ENCODE peak calls at places on chromosomes 13 and 19, in eight cellular contexts. D is psoas muscle; B is cardiac muscle cell; J is neuronal stem cell; L is CD8-positive, alpha-beta memory T cell; Y is thoracic aorta; T is PC-3; R is tibial nerve. Q is an unnamed sample. For H3K4me1, the result is how much of the 10 kb centered on the place peaks cover.

GRCh38 chr19:17079710-17080440 is 4.3 kb downstream of the MYO9B start:
- DNase-seq in Y (peak), J (peak), T (peak), B (peak), L (peak), R (peak), D (peak), Q (no peak)

GRCh38 chr13:23467048-23467931 is 33.8 kb upstream of the SACS start:
- DNase-seq in T (no peak), Y (no peak), D (no peak), R (no peak), B (peak), J (no peak), L (no peak), Q (no peak)

GRCh38 chr13:80778302-80778701 is 437.4 kb upstream of the SPRY2 start:
- DNase-seq in B (no peak), Y (no peak), L (no peak), T (no peak), D (no peak), J (no peak), R (no peak), Q (no peak)

GRCh38 chr13:73973156-73973555 is 161.0 kb downstream of the KLF12 start:
- DNase-seq in L (no peak), D (no peak), T (no peak), J (no peak), Y (no peak), B (no peak), R (no peak), Q (no peak)

GRCh38 chr19:56291857-56292256 is 19.3 kb downstream of the EDDM13 start:
- DNase-seq in B (no peak), D (no peak), L (no peak), Y (no peak), R (no peak), T (no peak), J (no peak), Q (no peak)

GRCh38 chr19:3171894-3172679 is 6.5 kb upstream of the S1PR4 start:
- DNase-seq in Y (no peak), D (no peak), R (no peak), T (peak), J (no peak), L (no peak), B (no peak), Q (no peak)

GRCh38 chr19:55179570-55180484 is at the start of gene SYT5:
- DNase-seq in B (peak), L (peak), Y (no peak), R (no peak), J (peak), D (no peak), T (peak), Q (no peak)

GRCh38 chr19:18612772-18613588 is at the start of gene TMEM59L:
- DNase-seq in D (no peak), R (no peak), Y (no peak), J (no peak), T (no peak), L (peak), B (peak), Q (no peak)

GRCh38 chr13:76677047-76677446 is 209.2 kb downstream of the KCTD12 start:
- DNase-seq in B (no peak), T (no peak), R (peak), Y (no peak), L (no peak), J (no peak), D (peak), Q (no peak)

GRCh38 chr13:102317593-102317992 is 84.3 kb downstream of the FGF14 start:
- DNase-seq in R (peak), D (peak), Y (peak), L (no peak), B (peak), J (no peak), T (no peak), Q (peak)

GRCh38 chr13:33353210-33353609 is 67.7 kb upstream of the STARD13 start:
- DNase-seq in R (peak), B (no peak), T (no peak), D (peak), J (no peak), L (no peak), Y (no peak), Q (peak)

GRCh38 chr19:28737021-28737525 is 475.9 kb downstream of the UQCRFS1 start:
- DNase-seq in D (no peak), R (no peak), Y (no peak), T (peak), J (no peak), B (peak), L (peak), Q (no peak)

GRCh38 chr13:80082396-80083096 is 258.4 kb downstream of the SPRY2 start:
- DNase-seq in L (no peak), B (no peak), R (no peak), Y (no peak), D (no peak), J (no peak), T (peak), Q (no peak)

GRCh38 chr19:7376151-7376852 is 27.6 kb downstream of the ARHGEF18 start:
- DNase-seq in R (no peak), L (no peak), Y (no peak), B (no peak), J (no peak), T (peak), D (no peak), Q (no peak)

GRCh38 chr19:6249296-6249695 is 30.5 kb downstream of the MLLT1 start:
- DNase-seq in L (no peak), D (no peak), R (no peak), Y (no peak), J (no peak), T (no peak), B (no peak), Q (no peak)

GRCh38 chr19:47241919-47242644 is 11.1 kb upstream of the BBC3 start:
- DNase-seq in Y (no peak), L (no peak), B (no peak), J (no peak), D (no peak), T (no peak), R (no peak), Q (no peak)

GRCh38 chr13:41812237-41812636 is 148.7 kb downstream of the VWA8 start:
- DNase-seq in R (no peak), L (no peak), B (peak), Y (no peak), T (no peak), D (no peak), J (no peak), Q (no peak)

GRCh38 chr13:113802090-113802531 is 43.1 kb downstream of the TMEM255B start:
- DNase-seq in J (peak), R (no peak), Y (no peak), L (no peak), B (peak), T (no peak), D (peak), Q (no peak)

GRCh38 chr19:46147791-46148288 is at the start of gene IGFL2:
- DNase-seq in L (no peak), T (peak), B (no peak), D (no peak), Y (no peak), J (no peak), R (no peak), Q (no peak)

GRCh38 chr13:30520571-30520970 is 54.8 kb upstream of the HMGB1 start:
- DNase-seq in D (no peak), R (no peak), T (peak), B (no peak), Y (no peak), J (no peak), L (no peak), Q (no peak)

GRCh38 chr19:7533925-7534480 is 1.5 kb upstream of the PNPLA6 start:
- DNase-seq in B (peak), Y (peak), T (peak), L (peak), R (peak), J (peak), D (peak), Q (peak)

GRCh38 chr19:40242480-40242879 is 16.0 kb upstream of the CCNP start:
- DNase-seq in R (no peak), T (no peak), Y (no peak), L (no peak), D (no peak), B (no peak), J (no peak), Q (peak)

GRCh38 chr13:79307866-79308298 is 98.2 kb downstream of the RBM26 start:
- DNase-seq in L (no peak), B (no peak), R (no peak), T (peak), Y (no peak), D (peak), J (no peak), Q (no peak)

DNA sequence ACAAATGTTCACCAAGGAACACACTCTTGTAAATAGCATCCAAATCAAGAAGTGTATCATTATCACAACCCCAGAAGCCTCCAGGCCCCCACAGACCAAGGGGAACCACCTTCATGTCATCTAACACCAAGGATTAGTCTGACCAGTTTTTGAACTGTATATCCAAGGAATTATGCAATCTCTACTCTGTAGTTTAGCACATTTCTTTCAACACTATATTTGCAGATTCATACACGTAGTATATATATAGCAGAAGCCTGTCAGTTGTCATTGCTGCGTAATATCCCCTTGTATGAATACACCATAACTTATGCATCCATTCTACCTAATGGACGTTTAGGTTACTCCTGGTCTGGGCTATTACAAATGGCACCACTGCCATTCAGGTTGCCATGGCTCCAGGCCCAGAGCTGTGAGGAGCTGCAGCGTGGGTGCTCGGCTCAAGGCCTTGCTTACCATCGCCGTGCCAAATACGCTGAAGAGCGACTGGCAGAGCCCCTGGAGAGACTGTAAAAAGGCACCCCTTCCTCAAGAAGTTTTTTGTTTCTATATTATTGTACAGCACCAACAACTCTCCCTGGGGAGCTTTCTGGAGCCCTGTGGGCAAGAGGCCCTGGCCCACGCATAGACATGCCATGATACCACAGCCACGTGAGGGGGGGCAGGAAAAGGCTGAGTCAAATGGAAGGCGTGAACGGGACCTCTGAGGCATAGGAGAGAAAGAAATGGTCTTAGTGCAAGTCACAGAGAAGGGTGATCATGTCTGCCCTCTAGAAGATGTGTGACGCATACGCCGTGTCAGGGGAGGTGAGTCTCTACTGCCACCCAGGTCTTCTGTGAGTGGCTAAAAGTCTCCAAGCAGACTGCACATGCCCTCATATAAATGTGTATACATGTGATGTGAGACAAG is 10.8 kb downstream of the LATS2 start:
- DNase-seq in T (no peak), Y (no peak), B (no peak), D (no peak), R (no peak), L (no peak), J (no peak), Q (no peak)
- H3K27ac ChIP-seq in T (no peak), Y (no peak), B (no peak), D (peak), R (no peak), L (no peak), J (no peak), Q (no peak)

GRCh38 chr13:109728061-109728460 is 58.3 kb downstream of the IRS2 start:
- DNase-seq in R (no peak), Y (no peak), J (no peak), T (no peak), L (no peak), B (no peak), D (no peak), Q (no peak)
- H3K4me3 ChIP-seq in R (no peak), Y (no peak), J (no peak), T (no peak), L (no peak), B (no peak), D (no peak), Q (no peak)

DNA sequence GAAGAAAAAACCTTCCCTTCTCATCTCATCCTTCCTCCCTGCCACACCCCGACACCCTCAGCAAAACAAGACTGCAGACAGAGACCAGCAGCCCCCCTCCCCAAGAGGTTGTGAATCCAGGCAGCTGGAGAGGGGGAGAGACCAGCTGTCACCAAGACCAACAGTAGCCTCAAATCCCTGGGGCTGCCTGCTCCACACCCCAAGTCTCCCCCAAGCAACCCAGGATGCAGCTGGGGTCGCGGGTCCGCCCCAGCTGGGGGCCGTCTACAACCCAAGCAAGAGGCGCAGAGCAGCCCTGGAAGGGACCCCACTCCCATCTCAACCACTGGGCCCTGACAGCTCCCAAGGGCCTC is 7.1 kb downstream of the KLF16 start:
- DNase-seq in T (no peak), D (no peak), R (no peak), Y (no peak), L (no peak), J (no peak), B (no peak), Q (no peak)
- H3K4me1 ChIP-seq in T (under half), D (under half), R (half or more), Y (under half), L (half or more), J (under half), B (half or more), Q (under half)

DNA sequence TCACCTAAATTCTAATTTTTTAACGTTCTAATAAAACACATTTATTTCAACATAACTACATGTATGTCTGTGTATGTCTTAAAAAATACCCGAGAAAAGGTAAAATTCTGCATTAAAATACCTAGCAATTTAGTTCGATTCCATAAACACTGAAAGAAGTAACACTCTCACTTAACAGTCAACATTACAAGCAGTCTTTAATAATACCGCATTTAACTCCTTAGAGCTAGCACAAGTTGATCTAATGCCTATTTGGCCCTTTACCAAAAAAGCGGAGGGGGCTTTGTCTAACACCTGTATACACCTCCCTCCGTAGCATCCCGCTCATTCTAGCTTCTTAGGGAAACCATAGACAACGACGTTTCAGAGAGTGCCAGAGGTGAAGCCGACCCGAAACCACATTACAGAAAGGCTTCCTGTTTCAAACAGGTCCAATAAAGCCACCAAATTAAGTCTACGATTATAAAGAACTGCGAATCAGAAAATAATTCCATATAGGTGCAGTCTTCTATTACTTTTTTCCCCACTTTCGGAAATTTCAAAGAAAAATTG is 1.2 kb downstream of the SPART start:
- DNase-seq in Y (no peak), D (no peak), L (no peak), R (no peak), J (no peak), T (no peak), B (peak), Q (no peak)
- H3K27ac ChIP-seq in Y (peak), D (peak), L (peak), R (peak), J (no peak), T (no peak), B (no peak), Q (peak)

Q was measured in right lobe of liver.